ENCODE peak calls at places on chromosomes 6 and 20, in six cellular contexts. E is stomach; B is A549; M is HCT116; J is esophagus squamous epithelium; K is CD8-positive, alpha-beta T cell. Z is an unnamed sample.

GRCh38 chr6:137872071-137872470 is 5.0 kb downstream of the TNFAIP3 start:
- DNase-seq in J (no peak), M (no peak), B (no peak), E (no peak), K (no peak), Z (no peak)

GRCh38 chr6:164106345-164106769 is 691.8 kb downstream of the QKI start:
- DNase-seq in E (no peak), M (no peak), J (no peak), B (peak), K (no peak), Z (peak)

GRCh38 chr6:33623895-33624381 is 2.8 kb downstream of the ITPR3 start:
- DNase-seq in M (no peak), J (no peak), E (peak), B (no peak), K (no peak), Z (no peak)

GRCh38 chr6:11381801-11382513 is 149.5 kb upstream of the NEDD9 start:
- DNase-seq in B (no peak), E (peak), K (peak), M (no peak), J (peak), Z (no peak)

GRCh38 chr20:62792182-62792939 is 3.9 kb upstream of the MRGBP start:
- DNase-seq in K (no peak), B (no peak), M (no peak), J (no peak), E (no peak), Z (no peak)

GRCh38 chr6:165456327-165456726 is 146.9 kb upstream of the C6orf118 start:
- DNase-seq in J (no peak), B (no peak), M (no peak), E (no peak), K (no peak), Z (no peak)

GRCh38 chr20:20368414-20369352 is 779 bp downstream of the INSM1 start:
- DNase-seq in J (no peak), E (no peak), M (no peak), B (peak), K (no peak), Z (peak)

GRCh38 chr20:33234050-33234449 is 1.7 kb upstream of the BPIFA1 start:
- DNase-seq in B (no peak), J (no peak), M (no peak), E (no peak), K (no peak), Z (no peak)

GRCh38 chr6:144928847-144929246 is 643.7 kb downstream of the UTRN start:
- DNase-seq in B (no peak), J (no peak), M (no peak), E (no peak), K (no peak), Z (no peak)

GRCh38 chr6:101824551-101825345 is 431.2 kb downstream of the GRIK2 start:
- DNase-seq in E (no peak), K (no peak), J (no peak), B (no peak), M (no peak), Z (no peak)

GRCh38 chr6:147651249-147652063 is 143.0 kb downstream of the SAMD5 start:
- DNase-seq in M (no peak), J (no peak), E (no peak), B (peak), K (no peak), Z (peak)

GRCh38 chr6:33694401-33694931 is 17.0 kb downstream of the UQCC2 start:
- DNase-seq in B (peak), M (no peak), E (no peak), J (no peak), K (peak), Z (peak)

GRCh38 chr6:109048176-109048575 is 46.5 kb downstream of the SESN1 start:
- DNase-seq in K (no peak), B (no peak), J (no peak), M (no peak), E (no peak), Z (no peak)

GRCh38 chr6:35026434-35027222 is 114.5 kb downstream of the TCP11 start:
- DNase-seq in B (no peak), E (no peak), M (peak), J (no peak), K (no peak), Z (no peak)

GRCh38 chr6:81781624-81782023 is 29.1 kb upstream of the TENT5A start:
- DNase-seq in K (no peak), B (no peak), M (no peak), E (no peak), J (no peak), Z (no peak)

GRCh38 chr6:91506509-91506908 is 919.6 kb upstream of the MAP3K7 start:
- DNase-seq in E (no peak), K (no peak), M (no peak), B (no peak), J (no peak), Z (no peak)

GRCh38 chr6:53645850-53646249 is 19.7 kb downstream of the KLHL31 start:
- DNase-seq in B (no peak), K (no peak), M (no peak), E (no peak), J (no peak), Z (no peak)

GRCh38 chr6:16519265-16520242 is 241.7 kb downstream of the ATXN1 start:
- DNase-seq in K (no peak), J (no peak), M (no peak), E (no peak), B (no peak), Z (no peak)

GRCh38 chr20:43536817-43537440 is 21.9 kb upstream of the SGK2 start:
- DNase-seq in E (no peak), B (no peak), J (no peak), M (no peak), K (no peak), Z (no peak)

GRCh38 chr6:145028144-145028818 is 707.0 kb downstream of the EPM2A start:
- DNase-seq in B (peak), M (peak), E (no peak), J (no peak), K (no peak), Z (peak)

GRCh38 chr6:7727951-7728854 is 2.3 kb downstream of the BMP6 start:
- DNase-seq in K (no peak), J (no peak), B (peak), M (no peak), E (no peak), Z (peak)

GRCh38 chr6:43856005-43856765 is 86.2 kb downstream of the VEGFA start:
- DNase-seq in E (peak), B (peak), J (no peak), M (peak), K (no peak), Z (peak)

GRCh38 chr6:76861403-76861802 is 601.9 kb downstream of the HTR1B start:
- DNase-seq in J (no peak), M (peak), K (no peak), E (peak), B (peak), Z (peak)

GRCh38 chr20:61584851-61585250 is 332.8 kb downstream of the CDH4 start:
- DNase-seq in E (no peak), J (no peak), B (no peak), M (no peak), K (no peak), Z (no peak)

GRCh38 chr6:52305948-52306767 is 21.6 kb upstream of the MCM3 start:
- DNase-seq in B (no peak), K (no peak), J (no peak), E (no peak), M (no peak), Z (no peak)

GRCh38 chr6:104050455-104050854 is 809.3 kb downstream of the HACE1 start:
- DNase-seq in B (no peak), M (no peak), K (no peak), E (no peak), J (no peak), Z (no peak)

GRCh38 chr20:18428490-18429173 is 38.2 kb downstream of the DZANK1 start:
- DNase-seq in E (peak), J (no peak), K (no peak), B (peak), M (no peak), Z (no peak)

GRCh38 chr20:33659341-33660034 is 2.6 kb upstream of the C20orf144 start:
- DNase-seq in M (no peak), E (no peak), J (no peak), B (no peak), K (no peak), Z (no peak)

GRCh38 chr20:10115021-10115420 is 80.2 kb downstream of the ANKEF1 start:
- DNase-seq in J (no peak), K (no peak), B (no peak), E (no peak), M (no peak), Z (no peak)

GRCh38 chr6:80523531-80523970 is 417.1 kb downstream of the BCKDHB start:
- DNase-seq in B (no peak), E (no peak), M (no peak), K (no peak), J (no peak), Z (peak)

GRCh38 chr20:3255728-3256127 is 16.7 kb upstream of the SLC4A11 start:
- DNase-seq in M (no peak), J (no peak), E (no peak), B (no peak), K (no peak), Z (no peak)

GRCh38 chr6:30711758-30712380 is 5.2 kb downstream of the MDC1 start:
- DNase-seq in M (no peak), B (no peak), K (no peak), J (no peak), E (no peak), Z (no peak)

GRCh38 chr20:3313681-3314080 is 74.7 kb upstream of the SLC4A11 start:
- DNase-seq in B (no peak), K (no peak), E (no peak), M (no peak), J (no peak), Z (no peak)

GRCh38 chr6:90421656-90422055 is 125.0 kb upstream of the BACH2 start:
- DNase-seq in K (no peak), M (no peak), J (no peak), E (no peak), B (no peak), Z (no peak)

GRCh38 chr6:168585441-168585840 is 144.5 kb downstream of the SMOC2 start:
- DNase-seq in M (no peak), B (no peak), K (no peak), E (no peak), J (no peak), Z (no peak)

GRCh38 chr6:142551145-142551811 is 249.5 kb downstream of the ADGRG6 start:
- DNase-seq in J (no peak), E (no peak), B (peak), M (peak), K (peak), Z (peak)

GRCh38 chr6:14763616-14764015 is 482.3 kb upstream of the JARID2 start:
- DNase-seq in E (no peak), J (no peak), B (no peak), K (no peak), M (no peak), Z (no peak)

DNA sequence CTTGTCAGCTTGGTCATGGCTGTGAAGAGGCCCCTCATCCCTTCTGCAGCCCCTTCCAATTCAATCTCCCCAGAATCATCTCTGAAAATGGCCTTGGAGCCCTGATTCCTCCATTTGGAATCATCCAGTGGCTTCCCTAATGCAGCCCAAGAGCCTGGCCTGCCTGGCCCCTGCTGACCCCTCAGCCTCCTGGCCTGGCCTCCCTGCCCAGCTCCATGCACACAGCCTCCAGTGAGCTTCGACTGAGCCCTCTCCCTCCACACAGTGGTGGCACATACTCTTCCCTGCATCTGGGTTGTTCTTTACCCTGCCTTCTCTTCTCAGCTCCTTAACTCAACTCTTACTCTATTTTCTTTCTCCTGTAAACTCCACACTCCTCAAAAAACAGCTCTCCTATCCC is 120.9 kb downstream of the ANKRD60 start:
- DNase-seq in E (no peak), J (no peak), K (no peak), B (no peak), M (no peak), Z (no peak)
- H3K4me3 ChIP-seq in E (no peak), J (no peak), K (no peak), B (no peak), M (no peak), Z (no peak)

GRCh38 chr6:133705071-133705470 is 183.8 kb upstream of the TCF21 start:
- DNase-seq in K (no peak), E (no peak), B (no peak), J (no peak), M (no peak), Z (no peak)

GRCh38 chr6:133705731-133706130 is 183.2 kb upstream of the TCF21 start:
- DNase-seq in B (no peak), M (no peak), K (no peak), J (no peak), E (no peak), Z (no peak)

GRCh38 chr6:133710826-133711225 is 178.1 kb upstream of the TCF21 start:
- DNase-seq in K (no peak), B (no peak), E (no peak), J (no peak), M (no peak), Z (no peak)

GRCh38 chr6:133704371-133704770 is 184.5 kb upstream of the TCF21 start:
- DNase-seq in B (no peak), M (no peak), J (no peak), K (no peak), E (no peak), Z (no peak)

DNA sequence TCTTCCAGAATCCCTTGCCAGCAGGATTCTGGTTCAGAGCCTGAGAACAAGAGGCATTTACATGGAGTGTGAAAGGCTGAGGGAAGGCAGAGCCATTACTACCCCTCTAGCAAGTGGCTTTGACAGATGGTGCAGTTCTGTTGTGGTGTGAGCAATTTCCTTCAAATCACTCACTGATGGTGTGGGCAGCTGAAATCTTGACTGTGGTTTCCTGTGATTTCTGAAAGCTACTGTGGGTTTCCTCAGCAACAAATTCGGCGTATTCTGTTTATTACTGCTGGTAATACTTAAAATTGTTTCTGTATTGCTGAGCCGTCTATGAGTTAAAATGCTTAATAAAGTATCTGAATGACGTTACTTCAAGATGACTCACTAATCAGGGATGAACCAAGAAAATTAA is 181.5 kb upstream of the TCF21 start:
- DNase-seq in M (no peak), E (no peak), K (no peak), J (no peak), B (no peak), Z (no peak)
- H3K27ac ChIP-seq in M (no peak), E (peak), K (no peak), J (no peak), B (peak), Z (no peak)

DNA sequence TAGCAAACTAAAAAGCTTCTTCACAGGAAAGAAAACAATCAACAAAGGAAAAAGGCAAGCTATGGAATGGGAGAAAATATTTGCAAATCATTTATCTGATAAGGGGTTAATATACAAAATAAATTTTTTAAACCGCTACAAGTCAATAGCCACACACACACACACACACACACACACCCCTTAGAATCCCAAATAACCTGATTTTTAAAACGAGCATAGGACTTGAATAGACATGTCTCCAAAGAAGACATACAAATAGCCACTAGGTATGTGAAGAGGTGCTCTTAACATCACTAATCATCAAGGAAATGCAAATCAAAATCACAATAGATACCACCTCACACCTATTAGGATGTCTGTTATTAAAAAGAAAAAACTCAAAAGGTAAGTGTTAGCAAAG is 187.7 kb downstream of the TRIM27 start:
- DNase-seq in B (no peak), J (no peak), K (no peak), M (no peak), E (no peak), Z (no peak)
- H3K4me3 ChIP-seq in B (peak), J (no peak), K (no peak), M (peak), E (no peak), Z (no peak)

GRCh38 chr6:170437719-170438401 is 115.2 kb downstream of the PSMB1 start:
- DNase-seq in K (no peak), J (no peak), B (no peak), E (no peak), M (no peak), Z (no peak)
- H3K27ac ChIP-seq in K (no peak), J (peak), B (peak), E (peak), M (no peak), Z (peak)

GRCh38 chr6:167550936-167551633 is 226.2 kb downstream of the TTLL2 start:
- DNase-seq in M (no peak), B (no peak), K (no peak), E (peak), J (no peak), Z (no peak)
- H3K4me3 ChIP-seq in M (no peak), B (no peak), K (no peak), E (no peak), J (no peak), Z (no peak)

Z was measured in WERI-Rb-1.